ENCODE peak calls at places on chromosome 19, in four cellular contexts. J, Z, Q and D are unnamed samples.

GRCh38 chr19:29445246-29445645 is 80.5 kb upstream of the VSTM2B start:
- DNase-seq in J (no peak), Q (no peak), Z (no peak), D (no peak)

GRCh38 chr19:16834747-16835146 is 5.5 kb downstream of the SIN3B start:
- DNase-seq in J (no peak), Q (no peak), Z (no peak), D (no peak)

GRCh38 chr19:18610556-18611326 is 1.9 kb upstream of the TMEM59L start:
- DNase-seq in J (no peak), Z (no peak), Q (no peak), D (no peak)

GRCh38 chr19:1411255-1412191 is 4.1 kb downstream of the DAZAP1 start:
- DNase-seq in Z (no peak), Q (no peak), J (peak; percentile 27), D (no peak)

GRCh38 chr19:5293607-5294089 is 47.0 kb downstream of the PTPRS start:
- DNase-seq in J (no peak), Q (peak; percentile 20), Z (peak; percentile 46), D (peak; percentile 52)

GRCh38 chr19:15038304-15038703 is 11.0 kb upstream of the CASP14 start:
- DNase-seq in Z (no peak), Q (no peak), J (no peak), D (no peak)

GRCh38 chr19:33795370-33796163 is 1.1 kb upstream of the KCTD15 start:
- DNase-seq in Q (peak; percentile 71), J (no peak), Z (no peak), D (peak; percentile 85)

GRCh38 chr19:13121551-13122274 is 3.6 kb downstream of the NACC1 start:
- DNase-seq in Z (no peak), Q (no peak), J (no peak), D (no peak)

GRCh38 chr19:55676889-55677505 is 2.0 kb downstream of the EPN1 start:
- DNase-seq in Q (no peak), J (no peak), Z (no peak), D (no peak)

GRCh38 chr19:30206187-30206586 is 166.0 kb upstream of the ZNF536 start:
- DNase-seq in J (no peak), Q (no peak), Z (no peak), D (no peak)

GRCh38 chr19:8682472-8682871 is 16.1 kb downstream of the ACTL9 start:
- DNase-seq in Z (no peak), Q (no peak), J (no peak), D (no peak)

GRCh38 chr19:1110809-1111640 is 7.2 kb downstream of the GPX4 start:
- DNase-seq in Z (no peak), J (no peak), Q (no peak), D (no peak)

GRCh38 chr19:48499352-48500090 is 12.1 kb downstream of the LMTK3 start:
- DNase-seq in J (no peak), Z (no peak), Q (no peak), D (no peak)

GRCh38 chr19:4867534-4868285 is at the start of gene PLIN3:
- DNase-seq in J (peak; percentile 83), Z (peak; percentile 82), Q (peak; percentile 93), D (peak; percentile 99)

GRCh38 chr19:16088985-16089846 is 12.9 kb downstream of the TPM4 start:
- DNase-seq in Q (no peak), J (no peak), Z (no peak), D (no peak)

GRCh38 chr19:35011737-35012682 is 11.9 kb downstream of the GRAMD1A start:
- DNase-seq in Q (no peak), Z (no peak), J (no peak), D (no peak)

GRCh38 chr19:54390942-54391577 is 24.2 kb upstream of the TTYH1 start:
- DNase-seq in J (peak; percentile 56), Z (peak; percentile 38), Q (peak; percentile 26), D (peak; percentile 67)

GRCh38 chr19:18414504-18415176 is 4.6 kb upstream of the SSBP4 start:
- DNase-seq in J (no peak), Q (no peak), Z (no peak), D (no peak)

GRCh38 chr19:15634105-15634504 is 6.6 kb upstream of the CYP4F3 start:
- DNase-seq in J (no peak), Q (no peak), Z (no peak), D (no peak)

GRCh38 chr19:16896098-16896912 is 7.5 kb downstream of the F2RL3 start:
- DNase-seq in J (no peak), Z (no peak), Q (no peak), D (peak; percentile 43)

GRCh38 chr19:38786572-38787265 is 2.3 kb upstream of the LGALS7B start:
- DNase-seq in Z (no peak), J (no peak), Q (no peak), D (no peak)

GRCh38 chr19:14871619-14872230 is 14.2 kb downstream of the OR7A17 start:
- DNase-seq in J (no peak), Z (no peak), Q (no peak), D (peak; percentile 13)

GRCh38 chr19:2171349-2172145 is 7.8 kb downstream of the DOT1L start:
- DNase-seq in Z (no peak), J (peak; percentile 51), Q (no peak), D (peak; percentile 89)

GRCh38 chr19:40270362-40271089 is 14.6 kb downstream of the AKT2 start:
- DNase-seq in Z (no peak), J (no peak), Q (no peak), D (no peak)

GRCh38 chr19:13163609-13164364 is 13.6 kb downstream of the IER2 start:
- DNase-seq in J (peak; percentile 28), Z (no peak), Q (peak; percentile 82), D (peak; percentile 41)

GRCh38 chr19:54345938-54346386 is 7.0 kb upstream of the LILRA4 start:
- DNase-seq in J (no peak), Q (no peak), Z (no peak), D (no peak)

GRCh38 chr19:40493778-40494177 is 27.0 kb downstream of the SPTBN4 start:
- DNase-seq in J (no peak), Q (no peak), Z (no peak), D (no peak)

GRCh38 chr19:2345794-2346663 is 14.0 kb upstream of the TMPRSS9 start:
- DNase-seq in J (no peak), Q (no peak), Z (no peak), D (no peak)

GRCh38 chr19:18074192-18074591 is 12.5 kb downstream of the IL12RB1 start:
- DNase-seq in Z (no peak), Q (no peak), J (no peak), D (no peak)

GRCh38 chr19:15337202-15337601 is 4.9 kb upstream of the BRD4 start:
- DNase-seq in J (no peak), Q (peak; percentile 76), Z (no peak), D (no peak)

GRCh38 chr19:54482889-54483288 is 9.8 kb upstream of the CDC42EP5 start:
- DNase-seq in Q (no peak), Z (no peak), J (no peak), D (no peak)

GRCh38 chr19:35038623-35039512 is 2.7 kb upstream of the HPN start:
- DNase-seq in J (no peak), Q (no peak), Z (no peak), D (no peak)

GRCh38 chr19:16198363-16198636 is 589 bp downstream of the AP1M1 start:
- DNase-seq in J (no peak), Z (no peak), Q (no peak), D (no peak)

GRCh38 chr19:58209577-58209976 is 19.1 kb upstream of the ZNF544 start:
- DNase-seq in Z (no peak), J (no peak), Q (no peak), D (no peak)

GRCh38 chr19:58217607-58218391 is 10.9 kb upstream of the ZNF544 start:
- DNase-seq in Q (no peak), Z (no peak), J (no peak), D (no peak)

GRCh38 chr19:58213075-58213369 is 15.7 kb upstream of the ZNF544 start:
- DNase-seq in Z (no peak), Q (no peak), J (no peak), D (no peak)

GRCh38 chr19:58217069-58217481 is 11.6 kb upstream of the ZNF544 start:
- DNase-seq in Z (no peak), J (no peak), Q (no peak), D (no peak)

DNA sequence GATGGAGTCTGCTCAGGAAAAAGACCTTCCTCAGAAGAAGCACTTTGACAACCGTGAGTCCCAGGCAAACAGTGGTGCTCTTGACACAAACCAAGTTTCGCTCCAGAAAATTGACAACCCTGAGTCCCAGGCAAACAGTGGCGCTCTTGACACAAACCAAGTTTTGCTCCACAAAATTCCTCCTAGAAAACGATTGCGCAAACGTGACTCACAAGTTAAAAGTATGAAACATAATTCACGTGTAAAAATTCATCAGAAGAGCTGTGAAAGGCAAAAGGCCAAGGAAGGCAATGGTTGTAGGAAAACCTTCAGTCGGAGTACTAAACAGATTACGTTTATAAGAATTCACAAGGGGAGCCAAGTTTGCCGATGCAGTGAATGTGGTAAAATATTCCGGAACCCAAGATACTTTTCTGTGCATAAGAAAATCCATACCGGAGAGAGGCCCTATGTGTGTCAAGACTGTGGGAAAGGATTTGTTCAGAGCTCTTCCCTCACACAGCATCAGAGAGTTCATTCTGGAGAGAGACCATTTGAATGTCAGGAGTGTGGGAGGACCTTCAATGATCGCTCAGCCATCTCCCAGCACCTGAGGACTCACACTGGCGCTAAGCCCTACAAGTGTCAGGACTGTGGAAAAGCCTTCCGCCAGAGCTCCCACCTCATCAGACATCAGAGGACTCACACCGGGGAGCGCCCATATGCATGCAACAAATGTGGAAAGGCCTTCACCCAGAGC is 16.2 kb upstream of the ZNF544 start:
- DNase-seq in J (no peak), Q (no peak), Z (no peak), D (no peak)
- TF ChIP-seq CTCF in J (no peak), Q (no peak), Z (no peak), D (no peak)

GRCh38 chr19:49654581-49654980 is 11.1 kb downstream of the IRF3 start:
- DNase-seq in Q (no peak), J (no peak), Z (no peak), D (no peak)

GRCh38 chr19:49653466-49653806 is 11.4 kb downstream of the SCAF1 start:
- DNase-seq in Z (no peak), J (no peak), Q (no peak), D (no peak)

GRCh38 chr19:49651029-49651825 is 9.2 kb downstream of the SCAF1 start:
- DNase-seq in J (no peak), Q (no peak), Z (no peak), D (no peak)

GRCh38 chr19:49651871-49652722 is 10.1 kb downstream of the SCAF1 start:
- DNase-seq in J (no peak), Z (no peak), Q (no peak), D (no peak)

GRCh38 chr19:49652723-49653465 is 10.9 kb downstream of the SCAF1 start:
- DNase-seq in Q (no peak), J (no peak), Z (no peak), D (no peak)
- TF ChIP-seq CTCF in Q (no peak), J (no peak), Z (no peak), D (no peak)

GRCh38 chr19:41997851-41998229 is 3.8 kb upstream of the ATP1A3 start:
- DNase-seq in Z (no peak), Q (no peak), J (no peak), D (peak; percentile 47)
- TF ChIP-seq CTCF in Z (no peak), Q (no peak), J (no peak), D (no peak)

DNA sequence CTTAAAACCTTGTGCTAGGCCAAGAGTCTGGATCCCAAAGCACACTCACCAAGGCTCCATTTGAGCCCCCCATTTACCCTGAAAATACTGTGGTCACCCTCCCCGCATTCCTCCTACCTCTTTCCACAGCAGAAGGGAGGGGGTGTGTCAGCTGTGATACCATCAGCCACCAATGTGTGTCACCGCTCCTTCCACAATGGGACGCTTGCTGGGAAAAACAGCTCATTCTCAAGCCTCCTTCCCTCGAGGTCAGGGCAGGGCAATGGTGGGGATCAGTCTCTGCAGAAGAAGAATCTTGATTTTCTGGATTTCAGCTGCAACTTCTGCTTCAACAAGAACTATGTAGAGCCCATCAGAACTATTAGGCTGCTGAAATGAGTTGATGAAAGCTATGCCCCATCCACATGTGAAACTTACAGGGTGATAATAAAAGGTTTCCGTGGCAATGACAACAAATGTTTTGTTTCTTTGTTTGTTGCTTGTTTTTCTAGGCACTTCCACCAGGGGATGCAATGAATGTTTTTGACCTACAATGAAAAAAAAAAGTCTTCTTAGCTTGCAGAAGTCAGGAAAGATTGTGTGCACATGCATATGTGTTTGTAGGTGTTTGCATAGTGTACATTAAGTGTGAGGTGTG is 26.4 kb upstream of the ZNF507 start:
- DNase-seq in Z (no peak), J (no peak), Q (no peak), D (no peak)
- TF ChIP-seq CTCF in Z (no peak), J (no peak), Q (peak; percentile 55), D (peak; percentile 4)